ENCODE peak calls at places on chromosomes 13 and 19, in nine cellular contexts. A is fibroblast of villous mesenchyme, D is neural progenitor cell, E is LoVo, J is OCI-LY7, O is amniotic epithelial cell, I is AG04450, S is EL, H is OCI-M1. T is an unnamed sample.

GRCh38 chr19:4676955-4677731 is 7.0 kb upstream of the MYDGF start:
- DNase-seq in S (peak), E (no peak), A (peak), D (peak), I (no peak), O (peak), J (peak), H (peak), T (peak)

GRCh38 chr13:23433171-23434153 is at the start of gene SACS:
- DNase-seq in E (no peak), O (peak), S (peak), H (peak), D (peak), A (peak), J (no peak), I (no peak), T (no peak)

GRCh38 chr19:52206481-52206880 is 16.6 kb downstream of the PPP2R1A start:
- DNase-seq in O (no peak), H (no peak), I (no peak), D (no peak), J (no peak), A (no peak), E (no peak), S (no peak), T (no peak)

GRCh38 chr13:71799320-71799719 is 67.7 kb downstream of the DACH1 start:
- DNase-seq in O (no peak), E (no peak), D (no peak), A (no peak), S (no peak), J (no peak), H (no peak), I (no peak), T (no peak)

GRCh38 chr13:32041429-32041828 is 9.9 kb downstream of the FRY start:
- DNase-seq in O (no peak), A (no peak), S (no peak), E (no peak), I (no peak), J (no peak), H (no peak), D (no peak), T (no peak)

GRCh38 chr13:80339578-80339840 is 1.4 kb downstream of the SPRY2 start:
- DNase-seq in S (no peak), J (no peak), D (peak), O (no peak), H (peak), E (no peak), A (no peak), I (no peak), T (no peak)

GRCh38 chr19:18650468-18651001 is 13.7 kb downstream of the KLHL26 start:
- DNase-seq in A (peak), J (no peak), S (peak), E (no peak), O (peak), I (peak), D (peak), H (no peak), T (no peak)

GRCh38 chr19:34181111-34181864 is 9.0 kb downstream of the LSM14A start:
- DNase-seq in H (no peak), E (no peak), I (no peak), J (no peak), S (no peak), A (no peak), D (no peak), O (peak), T (no peak)

GRCh38 chr19:46192990-46193650 is 36.4 kb upstream of the IGFL1 start:
- DNase-seq in E (peak), I (no peak), O (peak), S (peak), J (no peak), A (peak), H (peak), D (no peak), T (no peak)